ENCODE peak calls at places on chromosome 19, in eight cellular contexts. L is transverse colon; B is GM12865; X is lower leg skin; R is stomach; G is breast epithelium; P is CD4-positive, alpha-beta T cell; I is prostate gland. T is an unnamed sample.

GRCh38 chr19:47699360-47699917 is 13.8 kb upstream of the EHD2 start:
- DNase-seq in B (peak), I (no peak), G (no peak), P (peak), R (peak), X (no peak), L (peak), T (peak)

GRCh38 chr19:1956868-1957492 is 16.0 kb downstream of the CSNK1G2 start:
- DNase-seq in G (no peak), L (peak), I (no peak), X (no peak), B (no peak), P (no peak), R (no peak), T (no peak)

GRCh38 chr19:33719366-33720154 is 77.1 kb upstream of the KCTD15 start:
- DNase-seq in L (no peak), R (no peak), I (no peak), P (no peak), X (no peak), G (no peak), B (no peak), T (no peak)

GRCh38 chr19:2495651-2496316 is 19.9 kb downstream of the GADD45B start:
- DNase-seq in R (peak), L (peak), B (no peak), I (no peak), G (peak), X (no peak), P (no peak), T (no peak)

GRCh38 chr19:40249201-40249600 is 22.7 kb upstream of the CCNP start:
- DNase-seq in L (no peak), X (no peak), P (no peak), R (no peak), B (no peak), G (no peak), I (peak), T (no peak)

GRCh38 chr19:54418030-54418929 is 3.0 kb downstream of the TTYH1 start:
- DNase-seq in G (no peak), X (no peak), P (no peak), L (no peak), R (no peak), B (peak), I (no peak), T (no peak)

GRCh38 chr19:13181747-13182388 is 31.7 kb downstream of the IER2 start:
- DNase-seq in P (no peak), I (peak), B (peak), L (peak), G (peak), X (peak), R (peak), T (no peak)

GRCh38 chr19:2359992-2360875 is at the start of gene TMPRSS9:
- DNase-seq in L (no peak), P (no peak), R (no peak), X (no peak), G (no peak), B (no peak), I (no peak), T (no peak)

GRCh38 chr19:29635963-29636362 is 29.3 kb upstream of the PLEKHF1 start:
- DNase-seq in L (no peak), P (no peak), I (no peak), R (no peak), X (no peak), G (no peak), B (no peak), T (no peak)

GRCh38 chr19:41537789-41538188 is 38.2 kb upstream of the CEACAM21 start:
- DNase-seq in P (no peak), X (no peak), L (no peak), R (no peak), G (no peak), B (peak), I (no peak), T (no peak)

GRCh38 chr19:57008432-57008831 is 111.4 kb upstream of the USP29 start:
- DNase-seq in R (no peak), B (no peak), I (no peak), P (no peak), G (no peak), L (no peak), X (no peak), T (no peak)

GRCh38 chr19:56976300-56976699 is 135.8 kb upstream of the PEG3 start:
- DNase-seq in B (no peak), L (no peak), X (no peak), I (no peak), R (no peak), G (no peak), P (no peak), T (no peak)

GRCh38 chr19:1768918-1769644 is 15.8 kb downstream of the ONECUT3 start:
- DNase-seq in X (no peak), B (no peak), R (no peak), L (no peak), P (no peak), G (no peak), I (no peak), T (no peak)

GRCh38 chr19:16315825-16316505 is 8.7 kb upstream of the KLF2 start:
- DNase-seq in I (no peak), R (no peak), P (no peak), X (peak), B (no peak), G (no peak), L (peak), T (no peak)

GRCh38 chr19:48487944-48488343 is 18.8 kb downstream of the CYTH2 start:
- DNase-seq in B (no peak), X (peak), L (peak), G (peak), P (no peak), R (peak), I (peak), T (no peak)

GRCh38 chr19:13132471-13133166 is 14.6 kb downstream of the NACC1 start:
- DNase-seq in L (no peak), R (no peak), I (no peak), G (no peak), X (no peak), P (peak), B (no peak), T (no peak)

GRCh38 chr19:49975051-49975450 is 14.1 kb upstream of the SIGLEC11 start:
- DNase-seq in P (no peak), I (no peak), X (no peak), B (no peak), G (no peak), L (no peak), R (no peak), T (no peak)

GRCh38 chr19:55247621-55248099 is 11.2 kb downstream of the PPP6R1 start:
- DNase-seq in G (no peak), B (no peak), X (no peak), P (no peak), I (no peak), R (no peak), L (peak), T (no peak)

GRCh38 chr19:50877338-50877737 is 4.1 kb downstream of the KLK2 start:
- DNase-seq in L (peak), B (no peak), P (no peak), I (no peak), X (no peak), R (no peak), G (no peak), T (no peak)

GRCh38 chr19:47644743-47645499 is 36.0 kb downstream of the BICRA start:
- DNase-seq in B (no peak), R (no peak), I (no peak), L (no peak), X (no peak), G (no peak), P (no peak), T (no peak)

GRCh38 chr19:13053238-13053637 is 49.4 kb downstream of the LYL1 start:
- DNase-seq in X (no peak), G (no peak), L (no peak), B (no peak), P (no peak), R (no peak), I (no peak), T (no peak)

GRCh38 chr19:4534836-4535658 is at the start of gene PLIN5:
- DNase-seq in R (peak), B (peak), I (peak), L (peak), G (peak), X (no peak), P (peak), T (peak)
- TF ChIP-seq CTCF in R (no peak), B (no peak), I (no peak), L (no peak), G (no peak), X (no peak), P (no peak), T (no peak)

DNA sequence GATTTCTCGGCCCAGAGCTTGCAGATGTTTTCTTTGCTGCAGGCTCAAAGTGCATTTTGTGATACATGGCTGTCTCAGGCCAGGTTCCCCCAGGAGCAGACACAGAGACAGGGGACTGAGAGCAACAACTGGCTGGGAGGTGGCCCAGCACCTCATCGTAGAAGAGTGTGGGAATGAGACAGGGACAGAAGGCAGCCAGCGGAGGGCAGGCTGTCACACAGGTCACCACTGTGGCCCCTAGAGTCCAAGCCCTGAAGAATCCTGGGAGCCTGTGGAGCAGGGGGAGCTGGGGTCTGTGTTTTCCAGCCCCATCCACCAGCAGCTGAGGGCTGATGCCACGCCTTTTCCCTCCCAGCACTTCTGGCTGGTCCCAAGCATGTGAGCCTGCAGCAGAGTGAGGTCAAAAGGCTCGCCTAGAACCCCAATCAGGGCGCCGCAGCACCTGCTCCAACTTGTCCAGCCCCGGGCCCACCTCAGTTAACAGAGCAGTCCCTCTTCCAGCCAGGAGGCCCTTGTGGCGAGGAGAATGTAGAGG is 723.8 kb downstream of the UQCRFS1 start:
- DNase-seq in R (no peak), L (no peak), I (no peak), X (no peak), G (no peak), P (no peak), B (no peak), T (no peak)
- TF ChIP-seq CTCF in R (no peak), L (no peak), I (no peak), X (no peak), G (no peak), P (no peak), B (no peak), T (no peak)

DNA sequence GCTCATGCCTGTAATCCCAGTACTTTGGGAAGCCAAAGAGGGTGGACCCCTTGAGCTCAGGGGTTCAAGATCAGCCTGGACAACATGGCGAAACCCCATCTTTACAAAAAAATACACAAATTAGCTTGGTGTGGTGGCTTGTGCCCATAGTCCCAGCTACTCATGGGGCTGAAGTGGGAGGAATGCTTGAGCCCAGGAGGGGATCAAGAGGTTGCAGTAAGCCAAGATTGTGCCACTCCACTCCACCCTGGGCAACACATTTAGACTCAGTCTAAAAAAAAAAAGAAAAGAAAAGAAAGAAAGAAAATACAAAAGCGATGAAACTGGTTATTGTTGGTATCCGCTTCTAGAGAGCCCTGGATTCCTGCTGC is 597.4 kb downstream of the UQCRFS1 start:
- DNase-seq in G (no peak), I (no peak), L (no peak), R (no peak), P (no peak), B (no peak), X (no peak), T (no peak)
- TF ChIP-seq CTCF in G (no peak), I (no peak), L (no peak), R (no peak), P (no peak), B (no peak), X (no peak), T (no peak)

GRCh38 chr19:46173886-46174475 is 25.9 kb downstream of the IGFL2 start:
- DNase-seq in P (no peak), G (no peak), X (no peak), R (no peak), B (no peak), I (peak), L (no peak), T (no peak)
- TF ChIP-seq CTCF in P (no peak), G (no peak), X (no peak), R (no peak), B (no peak), I (no peak), L (no peak), T (no peak)